ENCODE peak calls at places on chromosomes 5 and 9, in eight cellular contexts. X is mammary epithelial cell; J is neural crest cell; B is WTC11; N is T-cell; Q is mucosa of gallbladder; G is HFFc6; D is activated gamma-delta T cell treated with anti-CD3 and anti-CD28 coated beads, Interleukin-2, amount 50 U/mL, for 16 hours. P is an unnamed sample.
A peak's percentile ranks its signal among the peaks of the same experiment; 100 is the strongest.

GRCh38 chr5:59016925-59017324 is 434.1 kb downstream of the RAB3C start:
- DNase-seq in X (no peak), J (no peak), B (no peak), N (no peak), Q (no peak), G (no peak), D (no peak), P (no peak)

GRCh38 chr9:100394819-100395218 is 32.1 kb upstream of the MSANTD3 start:
- DNase-seq in X (peak; percentile 9), J (no peak), B (no peak), N (no peak), Q (no peak), G (peak; percentile 10), D (no peak), P (no peak)

GRCh38 chr9:69028754-69029153 is 6.8 kb upstream of the FXN start:
- DNase-seq in X (no peak), J (no peak), B (no peak), N (peak; percentile 31), Q (no peak), G (no peak), D (no peak), P (no peak)

GRCh38 chr5:139650689-139651501 is 2.7 kb downstream of the CXXC5 start:
- DNase-seq in X (no peak), J (no peak), B (peak; percentile 59), N (no peak), Q (peak; percentile 84), G (no peak), D (no peak), P (no peak)

GRCh38 chr9:129322641-129323375 is 144.7 kb upstream of the IER5L start:
- DNase-seq in X (no peak), J (no peak), B (no peak), N (no peak), Q (no peak), G (no peak), D (no peak), P (no peak)

GRCh38 chr5:135304352-135305221 is 94.4 kb downstream of the MACROH2A1 start:
- DNase-seq in X (no peak), J (no peak), B (no peak), N (no peak), Q (no peak), G (no peak), D (no peak), P (no peak)

GRCh38 chr5:32831630-32832029 is 120.5 kb downstream of the NPR3 start:
- DNase-seq in X (no peak), J (no peak), B (no peak), N (no peak), Q (no peak), G (no peak), D (no peak), P (no peak)

GRCh38 chr5:34491251-34491620 is 164.9 kb upstream of the RAI14 start:
- DNase-seq in X (no peak), J (no peak), B (no peak), N (no peak), Q (no peak), G (peak; percentile 65), D (no peak), P (no peak)

GRCh38 chr5:170357853-170358497 is 31.2 kb downstream of the KCNMB1 start:
- DNase-seq in X (no peak), J (no peak), B (no peak), N (no peak), Q (peak; percentile 46), G (no peak), D (no peak), P (no peak)

GRCh38 chr5:73540192-73540591 is 25.2 kb downstream of the ANKRA2 start:
- DNase-seq in X (peak; percentile 94), J (no peak), B (no peak), N (no peak), Q (no peak), G (peak; percentile 87), D (no peak), P (peak; percentile 90)

GRCh38 chr5:138033916-138034315 is 1.0 kb upstream of the FAM13B start:
- DNase-seq in X (peak; percentile 40), J (no peak), B (no peak), N (no peak), Q (no peak), G (peak; percentile 70), D (no peak), P (peak; percentile 42)

GRCh38 chr9:97954550-97954989 is 16.6 kb upstream of the HEMGN start:
- DNase-seq in X (peak; percentile 36), J (peak; percentile 5), B (peak; percentile 71), N (peak; percentile 38), Q (peak; percentile 34), G (no peak), D (peak; percentile 28), P (peak; percentile 68)

GRCh38 chr9:68705636-68706578 is 867 bp downstream of the PIP5K1B start:
- DNase-seq in X (peak; percentile 1), J (peak; percentile 22), B (peak; percentile 20), N (no peak), Q (no peak), G (no peak), D (no peak), P (no peak)

GRCh38 chr9:86801246-86801645 is 146.1 kb downstream of the GAS1 start:
- DNase-seq in X (no peak), J (no peak), B (no peak), N (no peak), Q (no peak), G (no peak), D (no peak), P (no peak)